ENCODE peak calls at places on chromosome 5, in nine cellular contexts. G, X, N, B, O, I, E, R and Y are unnamed samples. For H3K4me1, the result is how much of the 10 kb centered on the place peaks cover.

GRCh38 chr5:145975361-145976066 is 39.1 kb downstream of the SH3RF2 start:
- DNase-seq in G (no peak), X (no peak), N (peak), B (peak), O (no peak), I (peak), E (no peak), R (no peak), Y (peak)

GRCh38 chr5:178445534-178445933 is 144.7 kb downstream of the COL23A1 start:
- DNase-seq in G (no peak), X (no peak), N (no peak), B (no peak), O (no peak), I (no peak), E (no peak), R (no peak), Y (no peak)

GRCh38 chr5:35598707-35599370 is 18.8 kb upstream of the SPEF2 start:
- DNase-seq in G (no peak), X (peak), N (no peak), B (no peak), O (no peak), I (no peak), E (no peak), R (peak), Y (peak)

GRCh38 chr5:137192293-137192743 is 306.8 kb downstream of the SPOCK1 start:
- DNase-seq in G (no peak), X (no peak), N (no peak), B (peak), O (peak), I (peak), E (no peak), R (no peak), Y (no peak)

GRCh38 chr5:159003045-159004030 is 96.4 kb downstream of the EBF1 start:
- DNase-seq in G (no peak), X (no peak), N (peak), B (peak), O (peak), I (peak), E (no peak), R (no peak), Y (no peak)

GRCh38 chr5:172745406-172745805 is 25.6 kb downstream of the DUSP1 start:
- DNase-seq in G (no peak), X (no peak), N (no peak), B (no peak), O (no peak), I (no peak), E (no peak), R (no peak), Y (no peak)

GRCh38 chr5:80246995-80247729 is 8.7 kb downstream of the SERINC5 start:
- DNase-seq in G (peak), X (no peak), N (peak), B (peak), O (peak), I (peak), E (peak), R (peak), Y (peak)

GRCh38 chr5:180395540-180396274 is 42.6 kb upstream of the GFPT2 start:
- DNase-seq in G (no peak), X (no peak), N (no peak), B (no peak), O (no peak), I (no peak), E (no peak), R (no peak), Y (no peak)

GRCh38 chr5:109689740-109690455 is at the start of gene MAN2A1:
- DNase-seq in G (peak), X (peak), N (peak), B (peak), O (peak), I (no peak), E (peak), R (peak), Y (peak)

GRCh38 chr5:74673011-74673790 is 11.8 kb upstream of the HEXB start:
- DNase-seq in G (no peak), X (peak), N (peak), B (peak), O (no peak), I (no peak), E (no peak), R (no peak), Y (no peak)

GRCh38 chr5:133290669-133291235 is 238.9 kb downstream of the HSPA4 start:
- DNase-seq in G (no peak), X (no peak), N (no peak), B (no peak), O (no peak), I (no peak), E (no peak), R (no peak), Y (no peak)

GRCh38 chr5:38188591-38188990 is 69.8 kb upstream of the EGFLAM start:
- DNase-seq in G (no peak), X (no peak), N (no peak), B (no peak), O (no peak), I (no peak), E (no peak), R (no peak), Y (no peak)

GRCh38 chr5:132260051-132260450 is 2.6 kb downstream of the PDLIM4 start:
- DNase-seq in G (no peak), X (no peak), N (peak), B (peak), O (no peak), I (no peak), E (no peak), R (no peak), Y (no peak)

GRCh38 chr5:106258591-106259125 is 1412.1 kb downstream of the EFNA5 start:
- DNase-seq in G (no peak), X (no peak), N (no peak), B (peak), O (peak), I (no peak), E (no peak), R (no peak), Y (no peak)

GRCh38 chr5:140011297-140011802 is 31.7 kb downstream of the NRG2 start:
- DNase-seq in G (no peak), X (no peak), N (no peak), B (peak), O (no peak), I (peak), E (no peak), R (no peak), Y (peak)

GRCh38 chr5:103086547-103086946 is 33.4 kb downstream of the GIN1 start:
- DNase-seq in G (no peak), X (no peak), N (no peak), B (no peak), O (no peak), I (no peak), E (no peak), R (no peak), Y (no peak)

GRCh38 chr5:111432828-111433536 is 79.4 kb downstream of the STARD4 start:
- DNase-seq in G (no peak), X (no peak), N (no peak), B (peak), O (no peak), I (no peak), E (no peak), R (no peak), Y (no peak)

GRCh38 chr5:99866740-99867139 is 668.4 kb upstream of the FAM174A start:
- DNase-seq in G (no peak), X (no peak), N (no peak), B (no peak), O (no peak), I (no peak), E (no peak), R (no peak), Y (no peak)

GRCh38 chr5:13553896-13554295 is 390.6 kb downstream of the DNAH5 start:
- DNase-seq in G (no peak), X (no peak), N (no peak), B (no peak), O (peak), I (no peak), E (no peak), R (no peak), Y (no peak)

GRCh38 chr5:178320281-178320855 is 87.8 kb upstream of the PHYKPL start:
- DNase-seq in G (peak), X (no peak), N (no peak), B (no peak), O (no peak), I (no peak), E (no peak), R (no peak), Y (no peak)

GRCh38 chr5:135028791-135029467 is 5.1 kb downstream of the PITX1 start:
- DNase-seq in G (no peak), X (no peak), N (no peak), B (no peak), O (no peak), I (no peak), E (no peak), R (no peak), Y (no peak)

GRCh38 chr5:9347541-9348295 is 198.2 kb downstream of the SEMA5A start:
- DNase-seq in G (no peak), X (no peak), N (no peak), B (no peak), O (no peak), I (no peak), E (no peak), R (no peak), Y (no peak)

GRCh38 chr5:2355859-2356258 is 395.6 kb downstream of the IRX2 start:
- DNase-seq in G (no peak), X (no peak), N (no peak), B (no peak), O (no peak), I (no peak), E (no peak), R (no peak), Y (no peak)

GRCh38 chr5:143685416-143685815 is 126.5 kb upstream of the HMHB1 start:
- DNase-seq in G (no peak), X (peak), N (peak), B (peak), O (no peak), I (no peak), E (no peak), R (no peak), Y (no peak)

GRCh38 chr5:53071738-53072137 is 37.8 kb downstream of the MOCS2 start:
- DNase-seq in G (no peak), X (no peak), N (peak), B (peak), O (no peak), I (no peak), E (no peak), R (no peak), Y (no peak)

GRCh38 chr5:174252121-174252520 is 206.6 kb downstream of the NSG2 start:
- DNase-seq in G (no peak), X (no peak), N (no peak), B (no peak), O (no peak), I (no peak), E (no peak), R (no peak), Y (no peak)

GRCh38 chr5:200985-201384 is 9.7 kb downstream of the LRRC14B start:
- DNase-seq in G (no peak), X (peak), N (no peak), B (no peak), O (no peak), I (no peak), E (no peak), R (no peak), Y (no peak)

GRCh38 chr5:111953351-111954127 is 196.5 kb upstream of the NREP start:
- DNase-seq in G (no peak), X (no peak), N (peak), B (peak), O (no peak), I (no peak), E (no peak), R (no peak), Y (no peak)

GRCh38 chr5:175254155-175254554 is 189.8 kb downstream of the DRD1 start:
- DNase-seq in G (no peak), X (no peak), N (peak), B (peak), O (no peak), I (no peak), E (no peak), R (no peak), Y (no peak)

GRCh38 chr5:154088801-154089200 is 50.0 kb downstream of the MFAP3 start:
- DNase-seq in G (no peak), X (no peak), N (no peak), B (no peak), O (no peak), I (no peak), E (no peak), R (no peak), Y (no peak)

GRCh38 chr5:131505237-131505908 is 129.7 kb downstream of the RAPGEF6 start:
- DNase-seq in G (no peak), X (no peak), N (no peak), B (peak), O (no peak), I (no peak), E (no peak), R (no peak), Y (no peak)

GRCh38 chr5:53490747-53491146 is 10.3 kb downstream of the FST start:
- DNase-seq in G (no peak), X (no peak), N (peak), B (peak), O (no peak), I (no peak), E (no peak), R (no peak), Y (no peak)

DNA sequence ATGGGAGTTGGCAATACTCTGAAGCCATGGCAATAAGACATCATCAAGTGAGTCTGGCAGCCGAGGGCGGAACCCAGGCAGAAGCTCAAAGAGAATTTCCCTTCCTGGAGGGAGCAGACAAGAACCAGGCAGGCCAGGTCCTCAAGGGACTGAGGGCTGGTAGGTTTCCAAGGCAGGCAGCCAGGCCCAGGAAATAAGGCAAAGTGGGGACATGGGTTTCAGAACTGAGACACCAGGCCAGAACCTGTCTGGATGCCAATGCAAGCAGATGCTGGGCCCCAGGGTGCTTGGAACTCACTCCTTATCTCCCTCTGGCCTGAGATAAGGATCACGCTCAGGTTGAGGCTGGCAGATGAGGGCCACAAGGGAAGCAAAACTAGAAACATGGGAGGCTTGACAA is 8.9 kb downstream of the TSSK1B start:
- DNase-seq in G (no peak), X (no peak), N (no peak), B (no peak), O (no peak), I (no peak), E (no peak), R (no peak), Y (no peak)
- TF ChIP-seq CTCF in G (no peak), X (no peak), N (no peak), B (no peak), O (no peak), I (no peak), E (no peak), R (no peak), Y (no peak)

GRCh38 chr5:40688127-40688756 is 8.5 kb downstream of the PTGER4 start:
- DNase-seq in G (peak), X (peak), N (peak), B (peak), O (peak), I (peak), E (peak), R (peak), Y (peak)
- H3K4me1 ChIP-seq in G (half or more), X (under half), N (under half), B (under half), O (under half), I (half or more), E (half or more), R (half or more), Y (under half)

GRCh38 chr5:163503106-163504090 is 2.0 kb upstream of the MAT2B start:
- DNase-seq in G (peak), X (peak), N (peak), B (peak), O (peak), I (no peak), E (peak), R (peak), Y (no peak)
- TF ChIP-seq CTCF in G (no peak), X (peak), N (peak), B (peak), O (peak), I (peak), E (no peak), R (peak), Y (no peak)

DNA sequence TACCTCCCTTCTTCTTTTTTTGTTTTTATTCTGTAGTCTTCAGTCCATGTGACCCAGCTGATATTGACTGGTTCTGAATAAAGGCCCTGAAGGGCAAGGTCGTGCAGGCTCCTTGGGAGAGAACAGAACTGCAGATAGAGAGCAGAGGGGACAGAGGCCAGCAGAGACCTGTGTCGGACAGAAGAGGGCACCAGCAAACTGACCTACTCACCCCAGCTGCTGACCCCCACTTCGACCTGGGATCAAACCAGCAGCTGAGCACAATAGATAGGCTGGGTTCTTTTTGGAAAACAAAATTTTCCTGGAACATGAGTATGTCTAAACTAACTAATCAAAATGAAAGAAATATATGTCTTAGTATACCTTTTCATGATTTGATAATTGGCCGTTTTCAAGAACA is 695.1 kb downstream of the NR2F1-AS1 start:
- DNase-seq in G (no peak), X (no peak), N (no peak), B (no peak), O (no peak), I (no peak), E (no peak), R (no peak), Y (no peak)
- H3K4me1 ChIP-seq in G (under half), X (under half), N (under half), B (under half), O (under half), I (under half), E (under half), R (under half), Y (under half)

DNA sequence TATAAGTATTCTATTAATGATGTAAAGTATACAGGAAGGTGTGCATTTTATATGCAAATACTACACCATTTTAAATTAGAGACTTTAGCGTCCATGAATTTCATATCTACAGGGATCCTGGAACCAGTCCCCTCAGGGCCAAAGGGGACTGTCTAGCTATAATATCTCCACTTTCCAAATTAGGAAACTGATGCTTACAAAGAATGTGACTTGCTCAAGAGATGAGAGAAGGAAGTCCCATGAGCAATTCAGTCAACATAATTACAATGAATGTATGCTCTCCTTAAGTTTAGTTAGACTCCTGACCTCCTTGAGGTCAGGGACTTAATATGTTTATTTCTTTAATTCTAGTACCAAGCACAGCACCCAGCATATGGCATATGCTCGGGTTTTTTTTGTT is 23.7 kb downstream of the NIPBL start:
- DNase-seq in G (no peak), X (no peak), N (no peak), B (no peak), O (no peak), I (no peak), E (no peak), R (no peak), Y (no peak)
- TF ChIP-seq CTCF in G (no peak), X (no peak), N (no peak), B (no peak), O (no peak), I (no peak), E (no peak), R (no peak), Y (no peak)

GRCh38 chr5:150511641-150512367 is 3.9 kb downstream of the NDST1 start:
- DNase-seq in G (no peak), X (no peak), N (peak), B (peak), O (peak), I (no peak), E (no peak), R (peak), Y (no peak)

GRCh38 chr5:150515446-150515845 is 7.5 kb downstream of the NDST1 start:
- DNase-seq in G (no peak), X (no peak), N (peak), B (peak), O (no peak), I (no peak), E (no peak), R (no peak), Y (no peak)

GRCh38 chr5:150514708-150515211 is 6.8 kb downstream of the NDST1 start:
- DNase-seq in G (peak), X (peak), N (no peak), B (peak), O (peak), I (no peak), E (no peak), R (no peak), Y (peak)

GRCh38 chr5:150512368-150512747 is 4.4 kb downstream of the NDST1 start:
- DNase-seq in G (no peak), X (no peak), N (no peak), B (no peak), O (no peak), I (no peak), E (no peak), R (peak), Y (no peak)

DNA sequence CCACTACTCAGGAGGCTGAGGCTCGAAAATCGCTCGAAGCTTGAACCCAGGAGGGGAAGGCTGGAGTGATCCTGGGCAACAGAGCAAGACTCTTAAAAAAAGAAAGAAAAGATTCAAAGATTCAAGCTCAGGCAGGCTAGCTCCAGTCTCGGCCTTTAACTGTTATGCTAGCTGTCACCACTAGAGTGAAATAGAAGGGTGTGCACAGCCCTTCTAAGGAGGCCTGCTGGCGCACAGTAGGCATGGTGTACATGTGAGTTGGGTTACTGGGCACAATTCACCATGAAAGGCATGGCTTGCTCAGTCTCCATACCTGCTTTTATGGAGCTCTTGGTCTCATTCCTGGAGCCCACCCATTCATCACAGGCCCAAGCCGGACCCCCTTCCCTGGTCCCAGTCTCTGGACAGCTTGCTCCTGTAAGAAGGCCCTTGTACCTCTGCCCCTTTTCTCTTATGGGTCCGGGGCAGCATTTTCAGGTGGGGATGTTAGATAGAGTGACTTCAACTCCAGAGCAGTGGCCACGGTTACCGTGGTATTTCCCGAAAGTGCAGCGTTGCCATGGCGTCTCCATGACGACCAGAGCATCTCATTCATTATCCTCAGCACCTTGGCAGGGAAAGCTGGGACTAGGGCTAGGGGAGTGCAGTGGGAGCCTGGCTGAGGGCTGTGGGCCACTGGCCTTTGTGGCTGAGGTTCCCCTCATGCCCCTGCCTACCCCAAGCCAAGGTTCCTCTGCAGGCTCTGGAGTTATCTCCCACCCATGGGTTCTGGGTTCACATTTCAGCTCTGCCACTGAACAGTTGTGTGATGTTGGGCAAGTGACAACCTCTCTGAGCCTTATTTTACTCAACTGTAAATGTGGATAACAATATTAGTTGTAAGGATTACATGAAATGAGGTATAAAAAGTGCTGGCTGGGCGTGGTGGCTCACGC is 5.7 kb downstream of the NDST1 start:
- DNase-seq in G (no peak), X (no peak), N (peak), B (no peak), O (no peak), I (no peak), E (no peak), R (no peak), Y (no peak)
- H3K4me1 ChIP-seq in G (half or more), X (under half), N (half or more), B (half or more), O (half or more), I (half or more), E (under half), R (half or more), Y (half or more)

GRCh38 chr5:126720369-126720768 is 56.6 kb upstream of the LMNB1 start:
- DNase-seq in G (no peak), X (no peak), N (no peak), B (no peak), O (no peak), I (no peak), E (no peak), R (no peak), Y (no peak)
- TF ChIP-seq CTCF in G (no peak), X (no peak), N (no peak), B (no peak), O (no peak), I (no peak), E (no peak), R (no peak), Y (no peak)